ENCODE peak calls at places on chromosomes 5 and 9, in four cellular contexts. One of them, this sample, is unnamed.

GRCh38 chr9:14924821-14925220 is 14.6 kb upstream of the FREM1 start:
- DNase-seq in SK-N-SH: no peak
- DNase-seq in GM12891: no peak
- DNase-seq in HepG2: peak
- DNase-seq in this sample: no peak

GRCh38 chr5:92758552-92758951 is 822.5 kb downstream of the NR2F1-AS1 start:
- DNase-seq in SK-N-SH: no peak
- DNase-seq in GM12891: no peak
- DNase-seq in HepG2: no peak
- DNase-seq in this sample: no peak

GRCh38 chr9:133315997-133316396 is 20.0 kb downstream of the SURF6 start:
- DNase-seq in SK-N-SH: no peak
- DNase-seq in GM12891: no peak
- DNase-seq in HepG2: no peak
- DNase-seq in this sample: no peak

GRCh38 chr9:84435902-84436301 is 95.3 kb upstream of the SLC28A3 start:
- DNase-seq in SK-N-SH: no peak
- DNase-seq in GM12891: no peak
- DNase-seq in HepG2: no peak
- DNase-seq in this sample: no peak

GRCh38 chr5:173242675-173243085 is 7.7 kb upstream of the NKX2-5 start:
- DNase-seq in SK-N-SH: peak
- DNase-seq in GM12891: no peak
- DNase-seq in HepG2: no peak
- DNase-seq in this sample: no peak

GRCh38 chr5:168578006-168578405 is 1.2 kb downstream of the PANK3 start:
- DNase-seq in SK-N-SH: no peak
- DNase-seq in GM12891: no peak
- DNase-seq in HepG2: no peak
- DNase-seq in this sample: no peak

GRCh38 chr5:141753143-141753970 is 71.3 kb upstream of the ARAP3 start:
- DNase-seq in SK-N-SH: no peak
- DNase-seq in GM12891: no peak
- DNase-seq in HepG2: no peak
- DNase-seq in this sample: no peak

GRCh38 chr5:174145821-174146220 is 100.3 kb downstream of the NSG2 start:
- DNase-seq in SK-N-SH: peak
- DNase-seq in GM12891: no peak
- DNase-seq in HepG2: no peak
- DNase-seq in this sample: no peak

GRCh38 chr5:151024440-151024839 is 4.0 kb downstream of the GPX3 start:
- DNase-seq in SK-N-SH: no peak
- DNase-seq in GM12891: no peak
- DNase-seq in HepG2: no peak
- DNase-seq in this sample: no peak

GRCh38 chr9:83154087-83154736 is 91.3 kb upstream of the RASEF start:
- DNase-seq in SK-N-SH: no peak
- DNase-seq in GM12891: peak
- DNase-seq in HepG2: no peak
- DNase-seq in this sample: no peak

GRCh38 chr9:113590389-113590788 is 126.9 kb downstream of the RGS3 start:
- DNase-seq in SK-N-SH: no peak
- DNase-seq in GM12891: no peak
- DNase-seq in HepG2: no peak
- DNase-seq in this sample: no peak

GRCh38 chr5:126753227-126753626 is 23.7 kb upstream of the LMNB1 start:
- DNase-seq in SK-N-SH: no peak
- DNase-seq in GM12891: no peak
- DNase-seq in HepG2: no peak
- DNase-seq in this sample: no peak

GRCh38 chr5:134445841-134446818 is 34.4 kb upstream of the CDKN2AIPNL start:
- DNase-seq in SK-N-SH: no peak
- DNase-seq in GM12891: no peak
- DNase-seq in HepG2: no peak
- DNase-seq in this sample: no peak

GRCh38 chr5:74288038-74288437 is 352.5 kb downstream of the ENC1 start:
- DNase-seq in SK-N-SH: no peak
- DNase-seq in GM12891: no peak
- DNase-seq in HepG2: no peak
- DNase-seq in this sample: no peak

GRCh38 chr5:9479361-9479760 is 66.5 kb downstream of the SEMA5A start:
- DNase-seq in SK-N-SH: no peak
- DNase-seq in GM12891: no peak
- DNase-seq in HepG2: no peak
- DNase-seq in this sample: no peak

GRCh38 chr9:93585259-93585658 is 8.9 kb downstream of the PHF2 start:
- DNase-seq in SK-N-SH: no peak
- DNase-seq in GM12891: no peak
- DNase-seq in HepG2: no peak
- DNase-seq in this sample: no peak

GRCh38 chr5:79759436-79759835 is 69.8 kb downstream of the CMYA5 start:
- DNase-seq in SK-N-SH: no peak
- DNase-seq in GM12891: no peak
- DNase-seq in HepG2: no peak
- DNase-seq in this sample: no peak

GRCh38 chr5:175895701-175896102 is 24.3 kb downstream of the CPLX2 start:
- DNase-seq in SK-N-SH: no peak
- DNase-seq in GM12891: peak
- DNase-seq in HepG2: no peak
- DNase-seq in this sample: no peak

GRCh38 chr9:115548826-115549225 is 430.9 kb upstream of the TNC start:
- DNase-seq in SK-N-SH: no peak
- DNase-seq in GM12891: no peak
- DNase-seq in HepG2: no peak
- DNase-seq in this sample: no peak

GRCh38 chr5:74903165-74903787 is 37.1 kb upstream of the FAM169A start:
- DNase-seq in SK-N-SH: peak
- DNase-seq in GM12891: peak
- DNase-seq in HepG2: peak
- DNase-seq in this sample: no peak

GRCh38 chr9:127074561-127075548 is 47.6 kb downstream of the ANGPTL2 start:
- DNase-seq in SK-N-SH: no peak
- DNase-seq in GM12891: no peak
- DNase-seq in HepG2: no peak
- DNase-seq in this sample: no peak

GRCh38 chr9:135906291-135907005 is 898 bp downstream of the CAMSAP1 start:
- DNase-seq in SK-N-SH: peak
- DNase-seq in GM12891: no peak
- DNase-seq in HepG2: no peak
- DNase-seq in this sample: no peak

GRCh38 chr9:137128158-137129088 is 10.5 kb upstream of the GRIN1 start:
- DNase-seq in SK-N-SH: peak
- DNase-seq in GM12891: no peak
- DNase-seq in HepG2: no peak
- DNase-seq in this sample: peak

GRCh38 chr5:177195307-177195952 is 61.9 kb downstream of the NSD1 start:
- DNase-seq in SK-N-SH: no peak
- DNase-seq in GM12891: no peak
- DNase-seq in HepG2: no peak
- DNase-seq in this sample: no peak

GRCh38 chr5:14669975-14670374 is 5.5 kb downstream of the OTULIN start:
- DNase-seq in SK-N-SH: no peak
- DNase-seq in GM12891: no peak
- DNase-seq in HepG2: peak
- DNase-seq in this sample: no peak

GRCh38 chr5:177483994-177484901 is 10.8 kb upstream of the DBN1 start:
- DNase-seq in SK-N-SH: no peak
- DNase-seq in GM12891: no peak
- DNase-seq in HepG2: no peak
- DNase-seq in this sample: no peak

GRCh38 chr9:73805853-73806458 is 654.3 kb downstream of the ANXA1 start:
- DNase-seq in SK-N-SH: no peak
- DNase-seq in GM12891: no peak
- DNase-seq in HepG2: no peak
- DNase-seq in this sample: no peak

GRCh38 chr9:73807956-73808355 is 656.3 kb downstream of the ANXA1 start:
- DNase-seq in SK-N-SH: no peak
- DNase-seq in GM12891: no peak
- DNase-seq in HepG2: no peak
- DNase-seq in this sample: no peak

GRCh38 chr9:73813546-73813945 is 661.9 kb downstream of the ANXA1 start:
- DNase-seq in SK-N-SH: no peak
- DNase-seq in GM12891: no peak
- DNase-seq in HepG2: no peak
- DNase-seq in this sample: no peak

GRCh38 chr9:73806876-73807275 is 655.2 kb downstream of the ANXA1 start:
- DNase-seq in SK-N-SH: no peak
- DNase-seq in GM12891: no peak
- DNase-seq in HepG2: no peak
- DNase-seq in this sample: no peak

DNA sequence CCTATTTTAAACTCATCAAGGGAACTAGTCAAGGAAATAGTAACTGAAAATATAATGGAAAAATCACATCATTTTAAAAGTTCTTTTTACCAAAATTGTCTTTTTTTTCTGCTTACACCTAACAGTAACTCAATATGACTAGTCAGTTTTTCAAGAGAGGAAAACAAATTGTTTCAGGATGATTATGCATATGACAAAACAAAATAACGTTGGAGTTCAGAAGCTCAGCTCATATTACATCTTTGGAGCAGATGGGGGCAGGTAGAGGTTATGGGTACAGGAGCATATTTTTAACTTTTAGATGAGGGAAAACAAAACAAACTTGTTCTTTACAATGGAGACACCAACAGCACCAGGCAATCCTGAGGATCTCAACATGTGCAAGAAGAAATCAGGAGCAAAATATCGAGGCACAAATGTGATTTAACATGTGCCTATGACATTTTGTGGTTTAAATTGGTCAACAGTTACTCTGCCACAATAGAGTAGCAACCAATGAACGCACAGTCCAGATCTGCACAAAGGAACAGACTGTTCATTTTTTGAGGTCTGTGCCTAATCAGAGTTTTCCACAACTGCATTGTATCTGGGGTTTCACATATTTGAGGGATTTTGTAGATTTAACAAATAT is 659.0 kb downstream of the ANXA1 start:
- DNase-seq in SK-N-SH: no peak
- DNase-seq in GM12891: no peak
- DNase-seq in HepG2: no peak
- DNase-seq in this sample: no peak
- TF ChIP-seq TAF1 in SK-N-SH: no peak
- TF ChIP-seq TAF1 in GM12891: no peak
- TF ChIP-seq TAF1 in HepG2: no peak
- TF ChIP-seq TAF1 in this sample: no peak

GRCh38 chr9:131282688-131283422 is 6.5 kb upstream of the FAM78A start:
- DNase-seq in SK-N-SH: peak
- DNase-seq in GM12891: no peak
- DNase-seq in HepG2: no peak
- DNase-seq in this sample: no peak
- TF ChIP-seq TAF1 in SK-N-SH: no peak
- TF ChIP-seq TAF1 in GM12891: no peak
- TF ChIP-seq TAF1 in HepG2: no peak
- TF ChIP-seq TAF1 in this sample: no peak

DNA sequence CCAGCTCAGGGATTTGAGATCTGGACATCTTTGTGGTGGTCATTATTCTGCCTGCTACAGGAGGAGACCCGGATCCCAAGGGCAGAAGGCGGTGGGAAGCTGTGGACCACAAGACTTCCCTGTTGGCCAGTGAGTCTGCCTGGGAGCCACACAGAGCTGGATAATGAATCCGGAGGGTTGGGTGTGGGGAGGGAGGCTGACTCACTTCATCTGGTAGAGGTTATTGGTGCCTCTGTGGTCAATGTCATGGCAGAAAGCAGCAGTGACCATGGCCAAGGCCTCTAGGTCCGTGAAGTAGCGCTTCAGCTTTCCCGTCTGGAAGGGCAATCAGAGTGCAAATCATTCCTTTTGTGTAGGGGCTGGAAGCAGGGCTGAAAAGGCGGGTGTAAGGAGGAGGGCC is 58.5 kb downstream of the PDE6A start:
- DNase-seq in SK-N-SH: no peak
- DNase-seq in GM12891: no peak
- DNase-seq in HepG2: no peak
- DNase-seq in this sample: no peak
- TF ChIP-seq TAF1 in SK-N-SH: no peak
- TF ChIP-seq TAF1 in GM12891: no peak
- TF ChIP-seq TAF1 in HepG2: no peak
- TF ChIP-seq TAF1 in this sample: no peak

DNA sequence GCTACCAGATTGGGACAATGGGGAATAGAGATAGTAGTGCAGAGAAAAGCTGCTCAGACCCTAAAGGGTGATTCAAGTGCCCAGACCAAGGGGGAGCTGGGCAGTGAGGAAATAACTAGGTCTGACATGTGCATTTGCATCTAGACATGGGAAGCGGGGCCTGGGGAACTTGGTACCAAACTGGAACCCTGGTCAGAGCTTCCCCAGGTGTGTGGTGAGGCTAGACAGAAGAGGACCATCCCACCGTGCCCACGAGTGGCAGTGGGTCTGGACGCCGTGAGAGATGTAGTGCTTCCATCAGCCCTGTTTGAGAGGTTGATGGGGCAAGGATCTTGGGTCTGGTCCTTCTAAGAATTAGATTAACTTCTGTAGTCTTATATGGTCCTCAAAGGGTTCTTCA is 7.6 kb downstream of the TMEM8B start:
- DNase-seq in SK-N-SH: no peak
- DNase-seq in GM12891: no peak
- DNase-seq in HepG2: no peak
- DNase-seq in this sample: no peak
- TF ChIP-seq TAF1 in SK-N-SH: no peak
- TF ChIP-seq TAF1 in GM12891: no peak
- TF ChIP-seq TAF1 in HepG2: no peak
- TF ChIP-seq TAF1 in this sample: no peak

DNA sequence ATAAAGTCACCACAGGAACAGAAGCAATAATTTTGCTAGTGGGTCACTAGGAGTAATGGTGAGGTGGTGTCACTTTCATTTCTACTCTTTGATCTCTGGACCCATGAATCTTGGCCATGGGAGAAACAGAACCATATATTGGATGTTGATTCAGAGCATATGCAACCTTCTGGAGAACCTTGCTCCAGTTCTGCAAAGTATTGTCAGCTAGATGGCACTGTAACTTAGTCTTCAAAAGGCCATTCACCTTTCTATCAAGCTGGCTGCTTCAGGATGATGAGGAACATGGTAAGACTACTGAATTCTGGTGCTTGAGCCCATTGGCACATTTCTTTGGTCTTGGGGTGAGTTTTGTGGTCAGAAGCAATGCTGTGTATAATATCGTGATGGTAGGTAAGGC is 129.1 kb upstream of the FBN2 start:
- DNase-seq in SK-N-SH: no peak
- DNase-seq in GM12891: no peak
- DNase-seq in HepG2: no peak
- DNase-seq in this sample: no peak
- TF ChIP-seq TAF1 in SK-N-SH: no peak
- TF ChIP-seq TAF1 in GM12891: no peak
- TF ChIP-seq TAF1 in HepG2: no peak
- TF ChIP-seq TAF1 in this sample: no peak

GRCh38 chr5:139371482-139372435 is 11.3 kb downstream of the SLC23A1 start:
- DNase-seq in SK-N-SH: no peak
- DNase-seq in GM12891: no peak
- DNase-seq in HepG2: no peak
- DNase-seq in this sample: no peak
- TF ChIP-seq TAF1 in SK-N-SH: no peak
- TF ChIP-seq TAF1 in GM12891: no peak
- TF ChIP-seq TAF1 in HepG2: no peak
- TF ChIP-seq TAF1 in this sample: no peak

GRCh38 chr5:69374911-69375446 is 5.4 kb downstream of the RAD17 start:
- DNase-seq in SK-N-SH: no peak
- DNase-seq in GM12891: no peak
- DNase-seq in HepG2: no peak
- DNase-seq in this sample: no peak
- TF ChIP-seq TAF1 in SK-N-SH: no peak
- TF ChIP-seq TAF1 in GM12891: no peak
- TF ChIP-seq TAF1 in HepG2: no peak
- TF ChIP-seq TAF1 in this sample: no peak

GRCh38 chr9:128689293-128689770 is 310 bp downstream of the SET start:
- DNase-seq in SK-N-SH: peak
- DNase-seq in GM12891: no peak
- DNase-seq in HepG2: no peak
- DNase-seq in this sample: no peak
- TF ChIP-seq TAF1 in SK-N-SH: no peak
- TF ChIP-seq TAF1 in GM12891: no peak
- TF ChIP-seq TAF1 in HepG2: no peak
- TF ChIP-seq TAF1 in this sample: no peak